ENCODE peak calls at places on chromosomes 6 and 20, in six cellular contexts. L is cardiac muscle cell; J is Panc1; W is astrocyte; X is lower lobe of right lung; E is CD8-positive, alpha-beta T cell. C is an unnamed sample.

GRCh38 chr6:35417979-35418661 is 34.0 kb upstream of the FANCE start:
- DNase-seq in L (no peak), J (no peak), W (no peak), X (no peak), E (no peak), C (no peak)

GRCh38 chr6:45617441-45617840 is 239.7 kb upstream of the SUPT3H start:
- DNase-seq in L (peak), J (no peak), W (peak), X (no peak), E (no peak), C (no peak)

GRCh38 chr6:98695076-98695816 is 139.1 kb upstream of the POU3F2 start:
- DNase-seq in L (no peak), J (no peak), W (no peak), X (no peak), E (no peak), C (no peak)

GRCh38 chr6:25035451-25036435 is 100.0 kb upstream of the RIPOR2 start:
- DNase-seq in L (no peak), J (no peak), W (peak), X (no peak), E (no peak), C (no peak)

GRCh38 chr6:167827062-167827587 is 414 bp downstream of the AFDN start:
- DNase-seq in L (peak), J (no peak), W (no peak), X (peak), E (no peak), C (no peak)

GRCh38 chr20:37559312-37560027 is 31.8 kb upstream of the BLCAP start:
- DNase-seq in L (no peak), J (no peak), W (no peak), X (no peak), E (no peak), C (no peak)

GRCh38 chr6:167393731-167394130 is 68.8 kb downstream of the TTLL2 start:
- DNase-seq in L (no peak), J (no peak), W (no peak), X (no peak), E (no peak), C (no peak)

GRCh38 chr20:39876974-39877615 is 811.9 kb downstream of the MAFB start:
- DNase-seq in L (no peak), J (no peak), W (peak), X (no peak), E (no peak), C (no peak)

GRCh38 chr6:71383476-71383875 is 94.9 kb downstream of the OGFRL1 start:
- DNase-seq in L (no peak), J (no peak), W (no peak), X (no peak), E (no peak), C (no peak)

GRCh38 chr6:28896505-28897392 is 27.0 kb downstream of the TRIM27 start:
- DNase-seq in L (peak), J (peak), W (peak), X (peak), E (peak), C (no peak)

GRCh38 chr6:100268326-100268725 is 196.4 kb downstream of the SIM1 start:
- DNase-seq in L (no peak), J (no peak), W (no peak), X (no peak), E (no peak), C (no peak)

GRCh38 chr6:142846883-142847287 is 98.1 kb downstream of the HIVEP2 start:
- DNase-seq in L (peak), J (peak), W (peak), X (no peak), E (no peak), C (no peak)

GRCh38 chr20:1800777-1801176 is 94.4 kb upstream of the SIRPA start:
- DNase-seq in L (peak), J (no peak), W (peak), X (no peak), E (no peak), C (no peak)

GRCh38 chr6:17768388-17768787 is 61.7 kb upstream of the NUP153 start:
- DNase-seq in L (peak), J (no peak), W (peak), X (no peak), E (no peak), C (no peak)

GRCh38 chr6:138864343-138864890 is 68.5 kb downstream of the ECT2L start:
- DNase-seq in L (peak), J (no peak), W (no peak), X (no peak), E (no peak), C (no peak)

GRCh38 chr6:111614833-111615582 is 9.3 kb upstream of the TRAF3IP2 start:
- DNase-seq in L (no peak), J (no peak), W (no peak), X (peak), E (no peak), C (no peak)

GRCh38 chr20:12019677-12020076 is 102.0 kb downstream of the BTBD3 start:
- DNase-seq in L (no peak), J (no peak), W (no peak), X (no peak), E (no peak), C (no peak)

GRCh38 chr6:44942201-44942600 is 385.9 kb upstream of the RUNX2 start:
- DNase-seq in L (no peak), J (no peak), W (no peak), X (no peak), E (no peak), C (no peak)

GRCh38 chr20:13744403-13744802 is 40.3 kb downstream of the ESF1 start:
- DNase-seq in L (no peak), J (no peak), W (no peak), X (no peak), E (no peak), C (no peak)

GRCh38 chr20:8722277-8722928 is 346.5 kb upstream of the PLCB4 start:
- DNase-seq in L (peak), J (peak), W (peak), X (no peak), E (no peak), C (no peak)

GRCh38 chr6:75151013-75151412 is 54.8 kb downstream of the COL12A1 start:
- DNase-seq in L (no peak), J (no peak), W (no peak), X (no peak), E (no peak), C (no peak)

GRCh38 chr6:137883400-137883888 is 16.4 kb downstream of the TNFAIP3 start:
- DNase-seq in L (peak), J (no peak), W (no peak), X (no peak), E (no peak), C (no peak)

GRCh38 chr6:84764332-84765049 is at the start of gene TBX18:
- DNase-seq in L (peak), J (peak), W (peak), X (peak), E (no peak), C (peak)

GRCh38 chr6:3405679-3406078 is 51.2 kb downstream of the SLC22A23 start:
- DNase-seq in L (peak), J (no peak), W (peak), X (no peak), E (no peak), C (no peak)

GRCh38 chr20:62234346-62234745 is 4.0 kb upstream of the OSBPL2 start:
- DNase-seq in L (no peak), J (no peak), W (no peak), X (no peak), E (no peak), C (no peak)

GRCh38 chr6:72622094-72622540 is 253 bp downstream of the KCNQ5 start:
- DNase-seq in L (peak), J (no peak), W (no peak), X (peak), E (peak), C (no peak)

GRCh38 chr20:53873249-53873642 is 197.1 kb downstream of the BCAS1 start:
- DNase-seq in L (no peak), J (no peak), W (no peak), X (no peak), E (no peak), C (no peak)

GRCh38 chr20:45110301-45110700 is 4.7 kb downstream of the WFDC5 start:
- DNase-seq in L (no peak), J (no peak), W (no peak), X (no peak), E (no peak), C (no peak)

GRCh38 chr6:139690007-139690406 is 315.6 kb upstream of the CITED2 start:
- DNase-seq in L (no peak), J (no peak), W (no peak), X (no peak), E (no peak), C (no peak)

GRCh38 chr6:82072113-82072512 is 175.4 kb downstream of the IBTK start:
- DNase-seq in L (no peak), J (no peak), W (no peak), X (no peak), E (no peak), C (no peak)

GRCh38 chr6:31769684-31770371 is 7.3 kb downstream of the VWA7 start:
- DNase-seq in L (peak), J (no peak), W (no peak), X (peak), E (peak), C (no peak)

GRCh38 chr20:6837730-6838129 is 70.2 kb downstream of the BMP2 start:
- DNase-seq in L (no peak), J (no peak), W (no peak), X (no peak), E (no peak), C (no peak)

GRCh38 chr6:156175971-156176421 is 601.2 kb upstream of the ARID1B start:
- DNase-seq in L (no peak), J (no peak), W (no peak), X (peak), E (no peak), C (no peak)

GRCh38 chr6:34011298-34011697 is 134.6 kb downstream of the GRM4 start:
- DNase-seq in L (no peak), J (no peak), W (no peak), X (peak), E (no peak), C (no peak)

GRCh38 chr20:23092409-23092756 is 6.3 kb upstream of the CD93 start:
- DNase-seq in L (peak), J (no peak), W (peak), X (no peak), E (no peak), C (no peak)

GRCh38 chr6:111921108-111921507 is 47.9 kb upstream of the FYN start:
- DNase-seq in L (no peak), J (no peak), W (no peak), X (no peak), E (no peak), C (no peak)

GRCh38 chr6:128117916-128118315 is 217.1 kb upstream of the THEMIS start:
- DNase-seq in L (no peak), J (no peak), W (no peak), X (no peak), E (no peak), C (no peak)

GRCh38 chr6:88662163-88662580 is 301.2 kb downstream of the RNGTT start:
- DNase-seq in L (no peak), J (no peak), W (no peak), X (no peak), E (no peak), C (no peak)

GRCh38 chr6:8195040-8195713 is 92.8 kb upstream of the EEF1E1 start:
- DNase-seq in L (no peak), J (no peak), W (no peak), X (no peak), E (no peak), C (no peak)

GRCh38 chr6:29942275-29943052 is at the start of gene HLA-A:
- DNase-seq in L (peak), J (no peak), W (peak), X (peak), E (peak), C (peak)
- TF ChIP-seq CTCF in L (no peak), J (no peak), W (no peak), X (no peak), E (no peak), C (no peak)

GRCh38 chr6:26158581-26159416 is 71.6 kb downstream of the HFE start:
- DNase-seq in L (peak), J (no peak), W (peak), X (peak), E (peak), C (no peak)

GRCh38 chr6:26159417-26160273 is 72.4 kb downstream of the HFE start:
- DNase-seq in L (peak), J (no peak), W (peak), X (no peak), E (no peak), C (no peak)

GRCh38 chr6:26162399-26162798 is 75.2 kb downstream of the HFE start:
- DNase-seq in L (no peak), J (no peak), W (no peak), X (no peak), E (no peak), C (no peak)

GRCh38 chr6:26163733-26164505 is 76.7 kb downstream of the HFE start:
- DNase-seq in L (no peak), J (no peak), W (no peak), X (no peak), E (no peak), C (no peak)

DNA sequence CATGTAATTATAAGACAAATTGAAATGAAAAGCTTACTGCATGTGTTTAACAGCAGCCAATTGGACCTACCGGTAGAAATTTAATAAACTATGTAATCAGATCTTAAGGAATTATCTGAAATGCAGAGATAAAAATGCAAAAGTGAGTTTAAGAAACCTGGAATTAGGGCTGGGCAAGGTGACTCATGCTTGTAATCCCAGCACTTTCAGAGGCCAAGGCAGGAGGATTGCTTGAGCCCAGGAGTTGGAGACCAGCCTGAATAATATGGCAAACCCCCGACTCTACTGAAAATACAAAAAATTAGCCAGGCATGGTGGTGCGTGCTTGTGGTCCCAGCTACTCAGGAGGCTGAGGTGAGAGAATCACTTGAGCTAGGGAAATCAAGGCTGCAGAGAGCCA is 74.1 kb downstream of the HFE start:
- DNase-seq in L (no peak), J (no peak), W (no peak), X (no peak), E (no peak), C (no peak)
- H3K4me3 ChIP-seq in L (no peak), J (no peak), W (no peak), X (no peak), E (no peak), C (no peak)

GRCh38 chr20:3314391-3314790 is 75.4 kb upstream of the SLC4A11 start:
- DNase-seq in L (peak), J (no peak), W (no peak), X (no peak), E (no peak), C (no peak)

GRCh38 chr20:3315110-3315509 is 76.1 kb upstream of the SLC4A11 start:
- DNase-seq in L (no peak), J (no peak), W (no peak), X (no peak), E (no peak), C (no peak)

GRCh38 chr20:3312940-3313656 is 74.1 kb upstream of the SLC4A11 start:
- DNase-seq in L (peak), J (no peak), W (peak), X (no peak), E (no peak), C (no peak)

GRCh38 chr20:3311623-3312022 is 72.6 kb upstream of the SLC4A11 start:
- DNase-seq in L (no peak), J (no peak), W (no peak), X (no peak), E (no peak), C (no peak)

DNA sequence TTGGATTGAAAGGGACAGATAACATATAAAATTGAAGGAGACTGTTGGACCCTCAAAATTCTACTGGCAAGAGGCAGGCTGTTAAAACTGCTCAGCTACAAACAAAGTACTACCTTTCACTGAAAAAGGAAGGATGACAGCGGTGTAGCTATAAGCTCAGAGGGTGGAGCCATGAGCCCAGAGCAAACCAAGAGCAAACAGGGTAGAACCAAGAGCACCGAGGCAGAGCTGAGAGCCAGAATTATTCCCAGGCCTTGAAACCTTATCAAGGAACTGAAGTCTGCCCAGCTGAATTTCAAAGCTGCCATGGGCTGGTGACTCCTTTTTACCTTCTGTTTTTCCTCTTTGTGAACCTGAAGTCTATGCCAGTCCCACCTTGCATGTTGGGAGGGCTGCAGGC is 74.7 kb upstream of the SLC4A11 start:
- DNase-seq in L (peak), J (no peak), W (no peak), X (no peak), E (no peak), C (no peak)
- H3K27ac ChIP-seq in L (peak), J (no peak), W (peak), X (peak), E (no peak), C (peak)

GRCh38 chr6:150668882-150669476 is 69.3 kb downstream of the PLEKHG1 start:
- DNase-seq in L (peak), J (no peak), W (no peak), X (no peak), E (no peak), C (no peak)

GRCh38 chr6:150673720-150674361 is 74.2 kb downstream of the PLEKHG1 start:
- DNase-seq in L (no peak), J (no peak), W (no peak), X (no peak), E (no peak), C (no peak)

GRCh38 chr6:150672792-150673191 is 73.1 kb downstream of the PLEKHG1 start:
- DNase-seq in L (no peak), J (no peak), W (no peak), X (no peak), E (no peak), C (no peak)

GRCh38 chr6:150667977-150668716 is 68.5 kb downstream of the PLEKHG1 start:
- DNase-seq in L (peak), J (no peak), W (peak), X (peak), E (no peak), C (no peak)

DNA sequence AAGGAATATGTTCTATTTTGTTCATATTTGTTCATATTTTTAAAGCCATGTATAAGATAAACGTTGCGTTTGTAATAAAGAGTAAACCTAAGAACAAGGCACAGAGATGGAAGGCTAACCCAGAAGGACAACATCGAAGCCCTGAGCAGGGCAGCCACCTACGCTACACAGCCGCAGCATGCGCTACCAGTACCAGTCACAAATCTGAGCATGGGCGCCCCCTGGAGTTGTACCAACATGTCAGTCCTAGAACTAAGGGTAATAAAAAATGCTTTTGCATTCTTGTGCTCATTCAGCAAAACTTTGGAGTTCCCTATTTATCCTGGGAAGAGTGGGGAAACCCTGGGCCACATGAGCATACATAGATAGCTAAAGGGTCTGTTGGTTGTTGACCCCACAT is 70.6 kb downstream of the PLEKHG1 start:
- DNase-seq in L (no peak), J (no peak), W (no peak), X (no peak), E (no peak), C (no peak)
- TF ChIP-seq CTCF in L (no peak), J (peak), W (no peak), X (no peak), E (no peak), C (no peak)

GRCh38 chr20:64075556-64075955 is 3.8 kb downstream of the RGS19 start:
- DNase-seq in L (no peak), J (no peak), W (no peak), X (no peak), E (no peak), C (no peak)

GRCh38 chr20:64076061-64076997 is 3.0 kb downstream of the RGS19 start:
- DNase-seq in L (no peak), J (no peak), W (no peak), X (no peak), E (no peak), C (no peak)

GRCh38 chr20:64077876-64078551 is 1.3 kb downstream of the RGS19 start:
- DNase-seq in L (no peak), J (no peak), W (no peak), X (peak), E (peak), C (no peak)

GRCh38 chr20:64077541-64077875 is 1.8 kb downstream of the RGS19 start:
- DNase-seq in L (no peak), J (no peak), W (no peak), X (no peak), E (no peak), C (no peak)

DNA sequence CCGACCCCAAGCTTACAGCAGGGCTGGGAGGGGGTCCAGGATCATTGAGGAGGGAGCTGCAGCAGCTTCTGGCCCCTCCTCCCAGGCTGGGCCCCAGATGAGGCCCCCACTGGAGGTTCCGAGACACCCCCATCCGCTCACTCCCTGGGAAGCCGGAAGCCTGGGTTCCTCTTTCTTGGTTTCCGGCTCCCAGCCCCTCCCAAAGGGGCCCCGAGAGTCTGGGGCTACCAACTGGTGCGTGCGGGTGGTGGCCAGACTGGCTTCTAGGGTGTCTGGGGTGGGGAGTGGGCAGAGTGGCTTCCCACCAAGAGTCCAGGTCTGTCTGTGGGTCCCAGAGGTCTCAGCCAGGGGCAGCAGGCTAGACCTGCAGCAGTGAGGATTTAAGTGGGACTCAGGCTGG is 2.2 kb downstream of the RGS19 start:
- DNase-seq in L (no peak), J (no peak), W (no peak), X (peak), E (no peak), C (no peak)
- H3K4me3 ChIP-seq in L (no peak), J (no peak), W (no peak), X (peak), E (peak), C (peak)

DNA sequence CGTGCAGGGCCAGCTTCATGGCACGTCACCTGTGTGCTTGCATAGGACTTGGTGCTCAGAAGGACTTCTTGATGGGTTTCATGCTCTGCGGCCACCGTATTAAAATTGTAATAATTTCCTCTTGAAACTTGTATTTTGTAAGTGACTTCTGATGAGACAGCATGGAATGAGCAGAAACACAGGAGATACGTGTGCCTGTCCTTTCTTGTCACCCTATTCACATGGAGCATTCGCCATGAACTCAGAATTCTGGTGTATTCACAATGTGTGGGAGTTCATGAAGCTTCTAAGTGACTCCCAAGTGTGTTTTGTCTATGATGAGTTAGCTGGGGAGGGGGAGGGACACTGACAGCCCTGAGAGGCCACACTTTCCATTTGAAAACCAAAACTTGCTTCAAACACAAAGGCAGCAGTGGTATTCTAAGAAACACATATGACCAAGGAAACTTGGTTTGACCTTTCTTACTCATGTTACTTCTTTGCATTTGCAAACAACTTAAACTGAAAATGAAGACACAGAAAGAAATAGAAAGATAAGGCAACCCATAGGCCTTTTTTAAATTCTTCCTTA is 92.1 kb upstream of the NEDD9 start:
- DNase-seq in L (no peak), J (no peak), W (no peak), X (no peak), E (no peak), C (no peak)
- H3K27ac ChIP-seq in L (no peak), J (no peak), W (no peak), X (peak), E (no peak), C (no peak)